ENCODE peak calls at places on chromosomes 1 and 21, in four cellular contexts. U is AG04450, V is astrocyte of the spinal cord, R is Peyer's patch. D is an unnamed sample.
A peak's percentile ranks its signal among the peaks of the same experiment; 100 is the strongest.

GRCh38 chr1:151934048-151934493 is 24.8 kb upstream of the THEM4 start:
- DNase-seq in U (peak; percentile 16), V (peak; percentile 67), R (no peak), D (no peak)

GRCh38 chr1:216447898-216448568 is 24.8 kb upstream of the USH2A start:
- DNase-seq in U (no peak), V (peak; percentile 28), R (no peak), D (no peak)

GRCh38 chr1:14543191-14543849 is 55.2 kb upstream of the KAZN start:
- DNase-seq in U (no peak), V (no peak), R (no peak), D (no peak)

GRCh38 chr1:245684111-245684510 is 529.3 kb downstream of the KIF26B start:
- DNase-seq in U (no peak), V (no peak), R (no peak), D (no peak)

GRCh38 chr1:46649764-46650163 is 18.4 kb downstream of the ATPAF1 start:
- DNase-seq in U (no peak), V (no peak), R (no peak), D (no peak)

GRCh38 chr21:36104306-36105300 is 30.3 kb upstream of the CBR3 start:
- DNase-seq in U (no peak), V (peak; percentile 58), R (peak; percentile 57), D (no peak)

GRCh38 chr1:9473032-9473792 is 66.1 kb upstream of the SLC25A33 start:
- DNase-seq in U (peak; percentile 79), V (peak; percentile 90), R (peak; percentile 71), D (peak; percentile 63)

GRCh38 chr21:44365251-44365966 is 12.0 kb downstream of the TRPM2 start:
- DNase-seq in U (no peak), V (no peak), R (peak; percentile 33), D (no peak)

GRCh38 chr1:23074012-23074411 is 54.7 kb downstream of the KDM1A start:
- DNase-seq in U (no peak), V (no peak), R (no peak), D (no peak)

GRCh38 chr1:33119532-33120217 is 38.7 kb downstream of the AZIN2 start:
- DNase-seq in U (no peak), V (no peak), R (no peak), D (no peak)

GRCh38 chr1:37255868-37256267 is 218.5 kb upstream of the ZC3H12A start:
- DNase-seq in U (no peak), V (no peak), R (no peak), D (no peak)

GRCh38 chr1:161706483-161707347 is at the start of gene FCRLA:
- DNase-seq in U (peak; percentile 70), V (peak; percentile 85), R (no peak), D (peak; percentile 81)

GRCh38 chr1:156577512-156577911 is 2.0 kb upstream of the TTC24 start:
- DNase-seq in U (no peak), V (no peak), R (no peak), D (no peak)

GRCh38 chr21:27425574-27425973 is 458.7 kb upstream of the ADAMTS5 start:
- DNase-seq in U (peak; percentile 8), V (peak; percentile 59), R (no peak), D (no peak)

GRCh38 chr1:175313672-175314225 is 121.2 kb upstream of the KIAA0040 start:
- DNase-seq in U (no peak), V (no peak), R (no peak), D (no peak)

GRCh38 chr1:5119496-5120234 is 465.3 kb downstream of the AJAP1 start:
- DNase-seq in U (no peak), V (no peak), R (no peak), D (no peak)

GRCh38 chr21:25938673-25939395 is 204.1 kb downstream of the GABPA start:
- DNase-seq in U (no peak), V (no peak), R (no peak), D (no peak)

GRCh38 chr1:170162385-170163226 is 16.8 kb downstream of the NTMT2 start:
- DNase-seq in U (peak; percentile 87), V (peak; percentile 93), R (no peak), D (peak; percentile 91)

GRCh38 chr1:1402081-1402900 is 3.2 kb upstream of the CCNL2 start:
- DNase-seq in U (peak; percentile 26), V (peak; percentile 56), R (no peak), D (no peak)

GRCh38 chr1:33610391-33610790 is 137.9 kb downstream of the ZSCAN20 start:
- DNase-seq in U (no peak), V (no peak), R (no peak), D (no peak)

GRCh38 chr1:242243472-242243871 is 244.6 kb upstream of the MAP1LC3C start:
- DNase-seq in U (no peak), V (no peak), R (no peak), D (no peak)

GRCh38 chr21:20167059-20167458 is 831.1 kb upstream of the NCAM2 start:
- DNase-seq in U (no peak), V (no peak), R (no peak), D (no peak)

GRCh38 chr1:51551081-51551480 is 32.0 kb upstream of the EPS15 start:
- DNase-seq in U (no peak), V (no peak), R (no peak), D (no peak)

GRCh38 chr1:206109718-206110117 is 7.5 kb downstream of the AVPR1B start:
- DNase-seq in U (no peak), V (no peak), R (no peak), D (no peak)

GRCh38 chr1:63523738-63524137 is 413 bp downstream of the EFCAB7 start:
- DNase-seq in U (no peak), V (no peak), R (no peak), D (no peak)

GRCh38 chr1:219834247-219834917 is 94.0 kb downstream of the SLC30A10 start:
- DNase-seq in U (no peak), V (no peak), R (no peak), D (no peak)

GRCh38 chr1:3491291-3492246 is 37.1 kb downstream of the ARHGEF16 start:
- DNase-seq in U (no peak), V (peak; percentile 33), R (peak; percentile 87), D (no peak)

GRCh38 chr1:228079601-228080263 is 2.8 kb upstream of the ARF1 start:
- DNase-seq in U (no peak), V (no peak), R (peak; percentile 34), D (no peak)

GRCh38 chr1:3032970-3033794 is 11.9 kb downstream of the ACTRT2 start:
- DNase-seq in U (no peak), V (no peak), R (no peak), D (no peak)

GRCh38 chr1:11749203-11749689 is 12.7 kb upstream of the C1orf167 start:
- DNase-seq in U (no peak), V (no peak), R (no peak), D (no peak)

GRCh38 chr1:192812420-192813209 is 3.8 kb downstream of the RGS2 start:
- DNase-seq in U (no peak), V (no peak), R (no peak), D (no peak)

GRCh38 chr1:240803151-240803550 is 191.2 kb upstream of the GREM2 start:
- DNase-seq in U (peak; percentile 13), V (peak; percentile 65), R (no peak), D (no peak)

GRCh38 chr1:94245747-94246438 is 8.5 kb upstream of the ARHGAP29 start:
- DNase-seq in U (no peak), V (no peak), R (no peak), D (no peak)

GRCh38 chr1:94244816-94245215 is 7.4 kb upstream of the ARHGAP29 start:
- DNase-seq in U (no peak), V (no peak), R (no peak), D (no peak)

GRCh38 chr1:94248956-94249688 is 11.7 kb upstream of the ARHGAP29 start:
- DNase-seq in U (no peak), V (no peak), R (no peak), D (no peak)

GRCh38 chr1:94247146-94248094 is 10.0 kb upstream of the ARHGAP29 start:
- DNase-seq in U (no peak), V (peak; percentile 58), R (peak; percentile 83), D (no peak)

DNA sequence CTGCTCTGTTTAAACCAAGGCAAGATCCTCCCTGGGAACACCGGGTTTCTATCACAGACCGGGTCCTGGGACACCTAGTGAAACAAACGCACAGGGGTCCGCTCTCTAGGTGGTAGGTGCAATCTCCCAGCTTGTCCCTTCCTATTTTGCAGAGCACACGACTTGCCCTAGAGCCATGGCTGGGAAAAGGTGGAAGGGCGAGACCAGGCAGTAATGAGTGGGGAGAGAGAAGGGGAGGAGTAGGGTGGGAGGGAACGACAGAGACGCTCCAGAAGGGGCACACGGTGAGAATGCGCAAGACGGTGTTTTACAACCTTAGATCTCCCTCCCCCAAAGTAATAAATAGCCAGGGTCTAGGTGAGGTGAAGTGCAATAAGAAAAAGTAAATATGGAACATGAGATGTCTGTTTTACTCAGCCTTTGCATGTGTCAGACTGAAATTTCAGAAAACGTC is 9.3 kb upstream of the ARHGAP29 start:
- DNase-seq in U (no peak), V (no peak), R (no peak), D (no peak)
- H3K4me3 ChIP-seq in U (peak overlapping the region; percentile 72), V (peak overlapping the region; percentile 85), R (peak overlapping the region; percentile 49), D (peak overlapping the region; percentile 68)

DNA sequence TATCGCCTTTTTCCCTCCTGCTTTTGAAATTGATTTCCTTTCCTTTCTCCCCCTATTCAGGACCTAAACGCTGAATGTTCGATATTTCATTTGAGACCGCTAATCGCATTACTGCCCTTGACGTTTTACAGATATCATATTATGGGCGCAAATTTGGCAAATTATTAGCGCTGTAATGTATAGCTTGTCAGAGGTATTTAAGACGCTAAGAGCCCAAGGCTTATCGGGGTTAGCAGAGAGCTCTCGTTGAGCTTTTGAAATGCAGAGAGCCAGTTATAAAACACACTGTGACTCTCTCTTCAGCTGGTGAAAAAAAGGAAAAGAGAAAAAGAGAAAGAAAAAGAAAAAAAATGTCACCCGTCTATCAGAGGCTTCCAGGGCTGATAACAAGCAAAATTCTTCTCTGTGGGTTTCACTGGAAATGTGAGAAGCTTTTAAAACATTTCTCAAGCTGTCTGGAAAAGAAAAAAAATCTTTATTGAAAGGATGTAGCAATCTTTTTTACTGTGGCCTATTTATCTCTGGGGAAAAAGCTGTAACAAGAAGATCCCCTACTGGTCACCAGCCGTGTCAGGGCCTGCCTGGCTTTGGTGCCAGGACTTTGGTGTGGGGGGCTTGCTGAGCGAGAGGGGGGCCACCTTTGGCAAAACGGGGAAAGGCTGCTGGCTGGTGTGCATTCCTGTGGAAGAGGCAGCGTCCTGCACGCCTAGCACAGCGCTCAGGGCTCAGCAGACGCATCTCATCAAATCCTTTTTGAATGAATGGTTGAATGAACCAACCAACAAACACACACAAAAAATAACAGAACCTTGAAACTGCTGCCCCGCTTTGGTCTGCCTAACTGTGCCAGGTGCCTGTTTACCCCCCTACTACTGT is 119.8 kb downstream of the RNF220 start:
- DNase-seq in U (no peak), V (no peak), R (no peak), D (no peak)
- TF ChIP-seq CTCF in U (no peak), V (no peak), R (no peak), D (no peak)

GRCh38 chr1:244012232-244012631 is 38.9 kb upstream of the ZBTB18 start:
- DNase-seq in U (peak; percentile 39), V (peak; percentile 71), R (no peak), D (no peak)
- H3K4me3 ChIP-seq in U (peak overlapping the region; percentile 3), V (peak overlapping the region; percentile 20), R (no peak overlapping the region), D (no peak overlapping the region)

DNA sequence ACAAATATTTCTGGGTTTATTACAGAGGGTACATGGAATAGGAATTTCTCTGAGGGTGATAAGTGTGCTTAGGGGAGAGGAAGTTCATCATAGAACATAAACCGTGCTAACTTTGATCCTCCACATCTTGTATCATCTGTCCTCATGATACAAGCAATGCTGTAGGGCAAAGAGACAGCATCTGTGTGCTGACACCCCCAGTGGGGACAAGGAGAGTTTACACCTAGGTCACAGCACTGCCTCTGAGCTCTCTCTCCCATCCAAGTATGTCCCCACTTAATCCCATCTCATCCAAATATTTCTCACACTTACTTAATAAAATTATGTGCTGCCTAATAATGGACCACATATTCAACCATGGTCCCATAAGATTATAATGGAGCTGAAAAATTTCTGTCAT is 4.3 kb upstream of the TEDDM1 start:
- DNase-seq in U (no peak), V (no peak), R (no peak), D (no peak)
- TF ChIP-seq CTCF in U (no peak), V (no peak), R (no peak), D (no peak)

D was measured in AG04449.